ENCODE peak calls at places on chromosomes 12 and 14, in nine cellular contexts. E is HEK293T; V is stimulated activated CD4-positive, alpha-beta T cell treated with anti-CD3 and anti-CD28 coated beads, Interleukin-1b, Interleukin-23, amount 100 ng/mL, for 24 hours; R is activated T-cell treated with anti-CD3 and anti-CD28 coated beads, Interleukin-2, amount 50 U/mL, for 72 hours; F is CD8-positive, alpha-beta T cell; O is right cardiac atrium; C is stromal cell of bone marrow; K is NT2/D1; X is foreskin fibroblast. Y is an unnamed sample.

GRCh38 chr12:54890339-54890738 is 36.0 kb downstream of the MUCL1 start:
- DNase-seq in E (no peak), V (no peak), R (no peak), F (no peak), O (no peak), C (no peak), K (no peak), X (no peak), Y (no peak)

GRCh38 chr14:81256289-81256960 is 35.7 kb upstream of the GTF2A1 start:
- DNase-seq in E (no peak), V (no peak), R (no peak), F (no peak), O (no peak), C (no peak), K (no peak), X (no peak), Y (no peak)

GRCh38 chr14:50599700-50600444 is 39.9 kb downstream of the ATL1 start:
- DNase-seq in E (peak; percentile 32), V (no peak), R (no peak), F (no peak), O (no peak), C (peak; percentile 27), K (no peak), X (peak; percentile 74), Y (no peak)

GRCh38 chr12:25155031-25155576 is 39.9 kb downstream of the DNAI7 start:
- DNase-seq in E (peak; percentile 19), V (no peak), R (no peak), F (no peak), O (no peak), C (peak; percentile 5), K (peak; percentile 54), X (peak; percentile 72), Y (no peak)

GRCh38 chr12:112115259-112116045 is 6.9 kb upstream of the NAA25 start:
- DNase-seq in E (no peak), V (no peak), R (no peak), F (no peak), O (no peak), C (no peak), K (no peak), X (no peak), Y (no peak)

GRCh38 chr12:57096099-57096572 is 7.2 kb downstream of the NAB2 start:
- DNase-seq in E (no peak), V (no peak), R (no peak), F (no peak), O (no peak), C (no peak), K (no peak), X (peak; percentile 66), Y (no peak)

GRCh38 chr12:57063991-57064725 is 14.2 kb upstream of the MYO1A start:
- DNase-seq in E (no peak), V (no peak), R (peak; percentile 59), F (no peak), O (no peak), C (no peak), K (no peak), X (no peak), Y (no peak)

GRCh38 chr14:96090441-96091148 is 51.4 kb downstream of the C14orf132 start:
- DNase-seq in E (no peak), V (no peak), R (no peak), F (no peak), O (peak; percentile 90), C (peak; percentile 40), K (no peak), X (peak; percentile 79), Y (peak; percentile 64)

GRCh38 chr12:44930972-44931600 is 55.0 kb upstream of the NELL2 start:
- DNase-seq in E (peak; percentile 11), V (no peak), R (no peak), F (no peak), O (no peak), C (peak; percentile 41), K (peak; percentile 38), X (peak; percentile 73), Y (no peak)

GRCh38 chr12:96230646-96231045 is 36.5 kb downstream of the ELK3 start:
- DNase-seq in E (no peak), V (no peak), R (no peak), F (no peak), O (no peak), C (no peak), K (no peak), X (no peak), Y (no peak)

Y was measured in left cardiac atrium.